ENCODE peak calls at places on chromosomes 5 and 9, in seven cellular contexts. R is omental fat pad, E is AG09309, I is AG09319, K is keratinocyte, W is fibroblast of lung, T is ovary. Y is an unnamed sample.

GRCh38 chr9:129649726-129650679 is 8.1 kb upstream of the ASB6 start:
- DNase-seq in T (peak; percentile 20), E (no peak), K (no peak), R (no peak), W (no peak), I (no peak), Y (no peak)

GRCh38 chr5:52710310-52710971 is 77.3 kb upstream of the ITGA1 start:
- DNase-seq in E (no peak), T (no peak), R (no peak), K (no peak), I (no peak), W (no peak), Y (no peak)

GRCh38 chr5:12623408-12623807 is 719.2 kb upstream of the CTNND2 start:
- DNase-seq in K (no peak), E (no peak), W (no peak), I (no peak), T (no peak), R (no peak), Y (no peak)

GRCh38 chr9:304519-305185 is 90.0 kb downstream of the DOCK8 start:
- DNase-seq in T (no peak), I (no peak), W (no peak), K (no peak), R (no peak), E (no peak), Y (no peak)

GRCh38 chr9:120510816-120511215 is 69.2 kb downstream of the CDK5RAP2 start:
- DNase-seq in I (no peak), W (no peak), K (no peak), T (no peak), R (no peak), E (no peak), Y (no peak)

GRCh38 chr5:74988273-74988983 is 63.9 kb downstream of the GCNT4 start:
- DNase-seq in W (no peak), I (no peak), K (no peak), T (no peak), E (no peak), R (no peak), Y (no peak)

GRCh38 chr5:148808864-148809642 is 17.4 kb upstream of the ADRB2 start:
- DNase-seq in E (no peak), K (no peak), I (no peak), R (no peak), T (no peak), W (no peak), Y (no peak)

GRCh38 chr5:111072949-111073682 is 1.6 kb downstream of the TSLP start:
- DNase-seq in I (no peak), K (no peak), T (no peak), E (no peak), R (peak; percentile 40), W (no peak), Y (peak; percentile 44)

GRCh38 chr9:3241290-3241689 is 284.5 kb downstream of the RFX3 start:
- DNase-seq in T (no peak), W (peak; percentile 11), R (no peak), K (no peak), I (no peak), E (peak; percentile 4), Y (peak; percentile 16)

GRCh38 chr9:97811534-97812246 is 41.3 kb upstream of the FOXE1 start:
- DNase-seq in R (no peak), I (no peak), T (no peak), K (peak; percentile 41), E (no peak), W (peak; percentile 2), Y (peak; percentile 23)

GRCh38 chr9:4320021-4320420 is 20.2 kb upstream of the GLIS3 start:
- DNase-seq in E (no peak), I (no peak), R (no peak), K (no peak), W (no peak), T (no peak), Y (no peak)

GRCh38 chr9:83955985-83956287 is 24.1 kb downstream of the HNRNPK start:
- DNase-seq in W (no peak), K (no peak), I (no peak), E (no peak), R (no peak), T (no peak), Y (no peak)

GRCh38 chr5:116135344-116135743 is 50.5 kb downstream of the COMMD10 start:
- DNase-seq in W (no peak), E (no peak), I (no peak), T (no peak), K (no peak), R (no peak), Y (no peak)

GRCh38 chr5:159894149-159894720 is 22.0 kb upstream of the ADRA1B start:
- DNase-seq in E (no peak), K (no peak), R (no peak), I (no peak), T (no peak), W (peak; percentile 59), Y (no peak)

GRCh38 chr5:142869883-142870282 is 99.7 kb downstream of the ARHGAP26 start:
- DNase-seq in W (peak; percentile 37), K (no peak), E (no peak), I (no peak), T (peak; percentile 34), R (no peak), Y (no peak)

GRCh38 chr5:76604838-76605237 is 18.4 kb downstream of the F2RL2 start:
- DNase-seq in E (no peak), T (no peak), R (no peak), W (peak; percentile 71), K (no peak), I (no peak), Y (peak; percentile 69)

GRCh38 chr5:139660916-139661814 is 13.0 kb downstream of the CXXC5 start:
- DNase-seq in T (peak; percentile 73), I (peak; percentile 84), K (peak; percentile 83), E (peak; percentile 75), R (peak; percentile 78), W (peak; percentile 93), Y (peak; percentile 92)

GRCh38 chr9:17636359-17636758 is 57.5 kb downstream of the SH3GL2 start:
- DNase-seq in R (no peak), I (no peak), E (no peak), T (no peak), W (no peak), K (no peak), Y (no peak)

GRCh38 chr5:177357459-177358332 is at the start of gene RGS14:
- DNase-seq in K (no peak), T (no peak), I (no peak), R (no peak), E (no peak), W (no peak), Y (no peak)

GRCh38 chr9:93959739-93960154 is 4.6 kb upstream of the BARX1 start:
- DNase-seq in T (no peak), K (no peak), I (no peak), R (no peak), W (peak; percentile 32), E (no peak), Y (peak; percentile 15)

GRCh38 chr9:124498499-124499146 is 8.6 kb downstream of the NR5A1 start:
- DNase-seq in R (no peak), W (no peak), I (no peak), K (no peak), E (no peak), T (no peak), Y (no peak)

GRCh38 chr5:177403194-177403825 is 2.8 kb upstream of the PFN3 start:
- DNase-seq in E (no peak), K (no peak), I (no peak), W (no peak), R (no peak), T (no peak), Y (no peak)

GRCh38 chr9:35271637-35272036 is 109.8 kb downstream of the UNC13B start:
- DNase-seq in W (no peak), E (no peak), T (no peak), R (no peak), K (no peak), I (no peak), Y (no peak)

GRCh38 chr5:2317540-2317939 is 433.9 kb downstream of the IRX2 start:
- DNase-seq in R (no peak), K (no peak), I (no peak), T (no peak), E (no peak), W (no peak), Y (no peak)

DNA sequence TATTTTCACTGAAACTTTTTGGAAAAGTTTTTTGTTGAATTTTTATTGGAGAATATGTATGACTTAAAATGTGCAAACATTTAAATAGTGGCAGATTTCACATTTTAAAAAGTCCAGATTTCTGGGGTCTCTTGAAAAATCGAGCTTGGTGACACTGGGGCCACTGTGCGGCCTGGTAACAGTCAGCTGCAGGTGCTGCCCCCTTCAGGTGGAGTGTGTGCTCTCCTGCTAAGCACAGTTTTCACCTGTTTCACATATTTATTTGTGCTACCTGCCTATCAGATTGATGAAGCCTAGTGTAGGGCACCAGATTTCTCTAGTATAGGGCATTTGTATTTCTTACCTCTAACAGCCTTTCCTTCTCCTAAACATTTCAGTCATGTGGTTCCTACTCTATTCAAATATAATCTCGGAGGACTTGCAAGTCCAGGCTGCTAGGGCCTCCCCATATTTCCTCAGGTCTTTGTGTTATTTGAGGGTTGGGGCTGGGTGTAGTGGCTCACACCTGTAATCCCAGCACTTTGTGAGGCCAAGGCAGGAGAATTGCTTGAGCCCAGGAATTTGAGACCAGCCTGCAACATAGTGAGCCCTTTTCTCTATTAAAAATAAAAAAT is 95.8 kb upstream of the KLF9 start:
- DNase-seq in K (no peak), T (no peak), R (no peak), W (no peak), I (no peak), E (no peak), Y (no peak)
- TF ChIP-seq CTCF in K (peak; percentile 88), T (peak; percentile 19), R (no peak), W (peak; percentile 60), I (peak; percentile 37), E (peak; percentile 57), Y (peak; percentile 48)

DNA sequence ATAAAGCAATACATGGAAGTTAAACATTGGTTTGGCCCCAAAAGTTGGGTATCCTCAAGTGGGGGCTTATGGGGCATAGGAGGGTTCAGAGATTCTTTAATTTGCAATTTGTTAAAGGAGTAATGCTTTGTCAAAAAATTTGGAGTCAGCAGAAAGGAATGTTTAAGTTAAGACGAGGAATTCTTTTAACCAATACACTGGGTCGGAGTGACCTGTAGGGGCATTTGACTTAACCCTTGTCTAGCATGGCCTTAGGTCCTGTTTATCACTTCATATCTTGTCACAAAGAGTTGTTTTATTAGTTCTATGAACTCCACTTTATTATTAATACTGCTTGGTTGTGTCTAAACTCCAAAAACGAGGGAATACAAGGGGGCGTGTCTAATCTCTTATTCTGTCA is 656.1 kb upstream of the RORB start:
- DNase-seq in E (no peak), W (no peak), K (no peak), R (no peak), I (no peak), T (no peak), Y (no peak)
- TF ChIP-seq CTCF in E (no peak), W (no peak), K (no peak), R (no peak), I (no peak), T (no peak), Y (no peak)

GRCh38 chr5:168681556-168682183 is 102.5 kb upstream of the PANK3 start:
- DNase-seq in E (peak; percentile 27), R (no peak), K (no peak), T (peak; percentile 72), W (peak; percentile 74), I (no peak), Y (peak; percentile 89)
- TF ChIP-seq CTCF in E (no peak), R (no peak), K (no peak), T (no peak), W (no peak), I (peak; percentile 8), Y (peak; percentile 10)

DNA sequence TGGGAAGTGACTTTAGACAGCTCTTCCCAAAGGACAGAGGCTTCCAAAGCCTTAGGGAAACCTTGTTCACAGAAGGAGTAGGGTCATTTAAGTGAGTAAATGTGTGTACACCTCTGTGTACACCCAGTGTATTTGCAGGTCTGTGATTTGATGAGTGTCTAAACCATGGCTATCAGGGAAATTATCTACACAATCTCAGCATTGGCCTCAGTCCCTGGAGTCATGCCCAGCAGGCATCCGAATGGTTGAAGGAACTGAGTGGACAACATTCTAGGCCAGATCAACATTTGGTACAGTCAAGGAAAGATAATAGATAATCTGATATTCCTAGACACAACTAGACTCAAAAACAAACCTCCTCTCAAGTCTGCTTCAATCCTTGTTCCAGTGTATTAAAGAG is 258.4 kb upstream of the DAPK1 start:
- DNase-seq in I (no peak), K (no peak), R (no peak), T (no peak), W (no peak), E (no peak), Y (no peak)
- TF ChIP-seq CTCF in I (no peak), K (no peak), R (no peak), T (no peak), W (no peak), E (no peak), Y (no peak)